ENCODE peak calls at places on chromosomes 11 and 22, in ten cellular contexts. R, K, Q, H, Y, F, X, W, U and Z are unnamed samples.

GRCh38 chr22:38347181-38347943 is 30.1 kb upstream of the CSNK1E start:
- DNase-seq in H (no peak), Q (no peak), Y (no peak), K (no peak), X (no peak), R (no peak), U (no peak), F (no peak), W (no peak), Z (no peak)

GRCh38 chr11:130227373-130227772 is 67.8 kb downstream of the ST14 start:
- DNase-seq in X (no peak), Q (no peak), Y (no peak), H (no peak), U (no peak), F (no peak), R (no peak), K (no peak), W (no peak), Z (no peak)

GRCh38 chr11:11981364-11981763 is 27.1 kb downstream of the DKK3 start:
- DNase-seq in U (no peak), Y (no peak), K (no peak), R (no peak), H (no peak), X (no peak), F (no peak), W (no peak), Q (no peak), Z (no peak)

GRCh38 chr11:76670475-76671235 is at the start of gene LRRC32:
- DNase-seq in U (no peak), F (no peak), W (peak), K (no peak), Q (no peak), H (no peak), X (peak), Y (no peak), R (no peak), Z (no peak)

GRCh38 chr11:61911124-61911700 is 6.2 kb downstream of the RAB3IL1 start:
- DNase-seq in R (no peak), Y (peak), W (no peak), Q (no peak), F (no peak), X (no peak), K (no peak), H (no peak), U (no peak), Z (no peak)

GRCh38 chr22:39092111-39092867 is 4.8 kb upstream of the APOBEC3H start:
- DNase-seq in W (no peak), H (no peak), R (no peak), U (no peak), Q (no peak), X (no peak), K (no peak), Y (no peak), F (no peak), Z (no peak)

GRCh38 chr11:61021661-61022212 is 50.3 kb downstream of the CD6 start:
- DNase-seq in K (peak), R (no peak), H (no peak), Y (no peak), Q (no peak), W (no peak), F (no peak), X (no peak), U (peak), Z (peak)

GRCh38 chr11:6083129-6083528 is 24.4 kb upstream of the OR56B4 start:
- DNase-seq in F (no peak), W (no peak), H (no peak), X (no peak), Y (no peak), K (no peak), R (no peak), U (no peak), Q (no peak), Z (no peak)

GRCh38 chr11:106389096-106389495 is 311.6 kb downstream of the AASDHPPT start:
- DNase-seq in Y (peak), Q (no peak), X (no peak), H (peak), U (no peak), W (no peak), R (no peak), F (peak), K (no peak), Z (no peak)